ENCODE peak calls at places on chromosomes 6 and 20, in five cellular contexts. O, S, Y, D and X are unnamed samples.
A peak's percentile ranks its signal among the peaks of the same experiment; 100 is the strongest.

GRCh38 chr6:89667872-89668556 is 29.5 kb upstream of the LYRM2 start:
- DNase-seq in O (no peak), S (no peak), Y (no peak), D (no peak), X (peak; percentile 35)

GRCh38 chr6:41352907-41353306 is 17.5 kb downstream of the NCR2 start:
- DNase-seq in O (no peak), S (no peak), Y (no peak), D (no peak), X (no peak)

GRCh38 chr6:52049252-52050050 is 38.0 kb downstream of the PKHD1 start:
- DNase-seq in O (no peak), S (no peak), Y (no peak), D (no peak), X (peak; percentile 21)

GRCh38 chr20:49989234-49990065 is 6.7 kb downstream of the SNAI1 start:
- DNase-seq in O (no peak), S (no peak), Y (peak; percentile 59), D (peak; percentile 27), X (peak; percentile 64)

GRCh38 chr20:57618091-57618765 is 2.0 kb downstream of the ZBP1 start:
- DNase-seq in O (no peak), S (no peak), Y (no peak), D (peak; percentile 78), X (peak; percentile 38)

GRCh38 chr6:5250451-5250850 is 10.3 kb downstream of the LYRM4 start:
- DNase-seq in O (no peak), S (no peak), Y (no peak), D (no peak), X (no peak)

GRCh38 chr6:63197741-63198140 is 13.5 kb upstream of the FKBP1C start:
- DNase-seq in O (no peak), S (no peak), Y (no peak), D (no peak), X (no peak)

GRCh38 chr6:139801571-139802321 is 427.3 kb upstream of the CITED2 start:
- DNase-seq in O (no peak), S (no peak), Y (no peak), D (no peak), X (peak; percentile 29)

GRCh38 chr6:14676084-14676483 is 558.5 kb downstream of the CD83 start:
- DNase-seq in O (no peak), S (no peak), Y (no peak), D (no peak), X (no peak)

GRCh38 chr20:7798176-7798575 is 142.1 kb downstream of the HAO1 start:
- DNase-seq in O (no peak), S (no peak), Y (no peak), D (no peak), X (no peak)

GRCh38 chr6:26215200-26216014 is 128.2 kb downstream of the HFE start:
- DNase-seq in O (no peak), S (no peak), Y (no peak), D (no peak), X (no peak)

DNA sequence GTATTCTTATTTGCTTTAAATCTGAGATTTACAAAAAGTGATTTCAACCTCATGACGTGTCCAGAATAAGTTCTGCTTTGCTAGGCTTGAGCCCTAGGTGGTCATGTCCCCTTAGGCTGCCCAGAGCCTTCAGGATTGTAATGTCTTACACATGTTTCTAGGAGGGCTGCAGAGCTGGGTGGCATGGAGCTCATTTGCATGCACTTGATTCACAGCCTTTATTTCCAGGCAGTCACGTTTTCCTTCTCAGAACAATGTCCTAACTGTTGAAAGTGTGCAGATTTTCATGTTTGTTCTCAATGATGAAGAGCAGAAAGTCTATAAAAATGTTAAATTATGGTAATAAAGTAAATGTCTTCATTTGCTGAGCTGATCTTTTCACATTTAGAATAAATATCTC is 448.6 kb upstream of the SOX4 start:
- DNase-seq in O (no peak), S (no peak), Y (no peak), D (no peak), X (no peak)
- H3K4me3 ChIP-seq in O (no peak overlapping the region), S (no peak overlapping the region), Y (no peak overlapping the region), D (no peak overlapping the region), X (no peak overlapping the region)

GRCh38 chr20:45907219-45907948 is 4.6 kb downstream of the PLTP start:
- DNase-seq in O (no peak), S (no peak), Y (no peak), D (no peak), X (no peak)
- H3K36me3 ChIP-seq in O (no peaks in the 10 kb centered on the region), S (peaks cover 33% of the 10 kb centered on the region), Y (peaks cover 23% of the 10 kb centered on the region), D (no peaks in the 10 kb centered on the region), X (peaks cover 28% of the 10 kb centered on the region)

GRCh38 chr20:45095753-45096371 is 5.1 kb downstream of the KCNS1 start:
- DNase-seq in O (no peak), S (peak; percentile 50), Y (no peak), D (peak; percentile 58), X (peak; percentile 82)

GRCh38 chr20:45096781-45097180 is 4.1 kb downstream of the KCNS1 start:
- DNase-seq in O (no peak), S (no peak), Y (no peak), D (no peak), X (no peak)

GRCh38 chr20:45094864-45095574 is 5.9 kb downstream of the KCNS1 start:
- DNase-seq in O (no peak), S (no peak), Y (no peak), D (no peak), X (no peak)

GRCh38 chr20:45098096-45098773 is 2.7 kb downstream of the KCNS1 start:
- DNase-seq in O (peak; percentile 19), S (peak; percentile 33), Y (no peak), D (no peak), X (peak; percentile 92)

DNA sequence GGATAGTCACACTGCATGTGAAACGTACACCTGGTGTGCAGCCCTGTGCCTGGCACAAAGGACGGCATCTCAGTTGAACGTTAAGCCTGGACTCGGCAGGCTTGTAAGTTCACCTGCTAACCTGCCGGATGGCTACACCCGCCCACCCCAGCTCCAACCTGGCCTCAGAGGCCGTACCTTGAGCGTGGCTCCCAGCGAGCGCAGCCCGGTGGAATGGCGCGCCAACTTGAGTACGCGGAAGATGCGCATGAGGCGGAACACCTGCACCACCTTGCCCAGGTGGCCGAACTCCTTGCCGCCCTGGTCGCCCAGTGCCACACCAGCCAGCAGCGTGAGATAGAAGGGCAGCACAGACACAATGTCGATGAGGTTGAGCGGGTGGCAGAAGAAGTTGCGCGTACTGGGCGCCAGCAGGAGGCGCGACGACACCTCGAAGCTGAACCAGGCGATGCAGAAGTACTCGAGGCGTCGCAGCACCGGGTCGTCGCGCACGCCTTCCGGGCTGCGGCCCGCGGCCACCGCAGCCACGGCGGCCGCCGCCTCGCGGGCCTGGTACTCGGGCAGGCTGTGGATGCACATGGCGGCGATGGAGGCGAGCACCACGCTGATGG is 3.3 kb downstream of the KCNS1 start:
- DNase-seq in O (peak; percentile 30), S (no peak), Y (no peak), D (peak; percentile 26), X (peak; percentile 61)
- H3K4me3 ChIP-seq in O (no peak overlapping the region), S (no peak overlapping the region), Y (peak overlapping the region; percentile 53), D (no peak overlapping the region), X (no peak overlapping the region)

GRCh38 chr20:46388201-46388836 is 18.1 kb downstream of the ELMO2 start:
- DNase-seq in O (no peak), S (no peak), Y (no peak), D (no peak), X (no peak)
- H3K36me3 ChIP-seq in O (peaks cover 25% of the 10 kb centered on the region), S (peaks cover 100% of the 10 kb centered on the region), Y (peaks cover 100% of the 10 kb centered on the region), D (peaks cover 62% of the 10 kb centered on the region), X (peaks cover 30% of the 10 kb centered on the region)

GRCh38 chr20:4812216-4812615 is 90.5 kb downstream of the PRND start:
- DNase-seq in O (no peak), S (no peak), Y (no peak), D (no peak), X (no peak)
- H3K4me3 ChIP-seq in O (no peak overlapping the region), S (no peak overlapping the region), Y (no peak overlapping the region), D (no peak overlapping the region), X (no peak overlapping the region)

GRCh38 chr6:115613488-115613887 is 447.2 kb downstream of the FRK start:
- DNase-seq in O (no peak), S (no peak), Y (no peak), D (no peak), X (no peak)
- H3K36me3 ChIP-seq in O (no peaks in the 10 kb centered on the region), S (no peaks in the 10 kb centered on the region), Y (no peaks in the 10 kb centered on the region), D (no peaks in the 10 kb centered on the region), X (no peaks in the 10 kb centered on the region)